ENCODE peak calls at places on chromosome 22, in eight cellular contexts. Q is T-helper 2 cell, R is anterior cingulate cortex, E is GM20000, B is cardiac fibroblast, D is NCI-H2029, M is substantia nigra, O is neural progenitor cell. L is an unnamed sample.

GRCh38 chr22:48796295-48797015 is 1031.2 kb downstream of the BRD1 start:
- DNase-seq in Q (no peak), R (no peak), E (no peak), B (no peak), D (no peak), M (no peak), O (peak), L (no peak)

GRCh38 chr22:33000342-33001280 is 57.6 kb downstream of the SYN3 start:
- DNase-seq in Q (no peak), R (peak), E (peak), B (peak), D (no peak), M (peak), O (peak), L (peak)

GRCh38 chr22:36164621-36165020 is 4.1 kb upstream of the APOL3 start:
- DNase-seq in Q (no peak), R (no peak), E (no peak), B (no peak), D (no peak), M (no peak), O (no peak), L (no peak)

GRCh38 chr22:46738642-46738960 is 549 bp upstream of the CERK start:
- DNase-seq in Q (no peak), R (no peak), E (no peak), B (no peak), D (no peak), M (no peak), O (peak), L (no peak)

GRCh38 chr22:44067033-44067432 is 42.9 kb downstream of the PARVB start:
- DNase-seq in Q (no peak), R (no peak), E (no peak), B (no peak), D (no peak), M (no peak), O (no peak), L (no peak)

GRCh38 chr22:20957691-20958440 is 9.2 kb upstream of the AIFM3 start:
- DNase-seq in Q (no peak), R (no peak), E (peak), B (no peak), D (no peak), M (no peak), O (peak), L (peak)

GRCh38 chr22:39176067-39176621 is 23.7 kb upstream of the CBX7 start:
- DNase-seq in Q (no peak), R (no peak), E (no peak), B (peak), D (no peak), M (no peak), O (peak), L (no peak)

GRCh38 chr22:17647452-17647851 is 8.9 kb downstream of the BCL2L13 start:
- DNase-seq in Q (no peak), R (no peak), E (no peak), B (no peak), D (no peak), M (no peak), O (no peak), L (no peak)

GRCh38 chr22:37560682-37561208 is 465 bp downstream of the CDC42EP1 start:
- DNase-seq in Q (no peak), R (no peak), E (no peak), B (peak), D (no peak), M (no peak), O (peak), L (peak)

GRCh38 chr22:17370036-17370765 is 941 bp downstream of the CECR2 start:
- DNase-seq in Q (no peak), R (peak), E (peak), B (no peak), D (no peak), M (peak), O (peak), L (peak)

GRCh38 chr22:37804886-37805857 is 2.6 kb upstream of the GCAT start:
- DNase-seq in Q (peak), R (peak), E (peak), B (peak), D (peak), M (peak), O (peak), L (peak)

GRCh38 chr22:27880778-27881394 is 38.2 kb downstream of the PITPNB start:
- DNase-seq in Q (no peak), R (peak), E (peak), B (peak), D (no peak), M (no peak), O (peak), L (no peak)

GRCh38 chr22:25762147-25762546 is 20.2 kb downstream of the MYO18B start:
- DNase-seq in Q (no peak), R (no peak), E (no peak), B (no peak), D (no peak), M (no peak), O (no peak), L (no peak)

GRCh38 chr22:29217827-29218757 is 12.4 kb downstream of the EMID1 start:
- DNase-seq in Q (no peak), R (no peak), E (no peak), B (no peak), D (no peak), M (no peak), O (no peak), L (no peak)

GRCh38 chr22:46963672-46964545 is 201.5 kb downstream of the TBC1D22A start:
- DNase-seq in Q (no peak), R (no peak), E (no peak), B (no peak), D (peak), M (no peak), O (no peak), L (no peak)

GRCh38 chr22:23565288-23565941 is 14.7 kb downstream of the IGLL1 start:
- DNase-seq in Q (no peak), R (no peak), E (peak), B (peak), D (no peak), M (no peak), O (peak), L (peak)

GRCh38 chr22:33958741-33959140 is 38.5 kb upstream of the LARGE1 start:
- DNase-seq in Q (no peak), R (no peak), E (no peak), B (no peak), D (no peak), M (no peak), O (no peak), L (no peak)

GRCh38 chr22:22408731-22409696 is 99.5 kb downstream of the ZNF280B start:
- DNase-seq in Q (no peak), R (no peak), E (peak), B (peak), D (no peak), M (no peak), O (peak), L (peak)

GRCh38 chr22:35725521-35725920 is 7.8 kb downstream of the APOL5 start:
- DNase-seq in Q (no peak), R (no peak), E (no peak), B (no peak), D (no peak), M (no peak), O (no peak), L (no peak)

GRCh38 chr22:47367993-47368945 is 605.8 kb downstream of the TBC1D22A start:
- DNase-seq in Q (no peak), R (no peak), E (no peak), B (no peak), D (no peak), M (no peak), O (no peak), L (no peak)

GRCh38 chr22:32204211-32204855 is 540 bp downstream of the RFPL2 start:
- DNase-seq in Q (peak), R (peak), E (no peak), B (no peak), D (peak), M (no peak), O (peak), L (peak)

GRCh38 chr22:42111798-42112197 is 18.8 kb downstream of the CYP2D6 start:
- DNase-seq in Q (no peak), R (no peak), E (no peak), B (no peak), D (no peak), M (no peak), O (no peak), L (no peak)

GRCh38 chr22:27461470-27461869 is 340.1 kb downstream of the MN1 start:
- DNase-seq in Q (no peak), R (no peak), E (no peak), B (peak), D (no peak), M (no peak), O (peak), L (no peak)

GRCh38 chr22:37229805-37230672 is 14.0 kb downstream of the RAC2 start:
- DNase-seq in Q (peak), R (no peak), E (peak), B (peak), D (no peak), M (no peak), O (no peak), L (peak)

GRCh38 chr22:29958170-29958569 is 75.2 kb downstream of the MTMR3 start:
- DNase-seq in Q (no peak), R (no peak), E (no peak), B (no peak), D (no peak), M (no peak), O (no peak), L (no peak)

GRCh38 chr22:47125603-47126002 is 363.2 kb downstream of the TBC1D22A start:
- DNase-seq in Q (no peak), R (no peak), E (no peak), B (peak), D (no peak), M (no peak), O (no peak), L (no peak)

GRCh38 chr22:22720201-22720723 is 75.8 kb downstream of the GGTLC2 start:
- DNase-seq in Q (peak), R (no peak), E (peak), B (peak), D (no peak), M (no peak), O (peak), L (peak)

GRCh38 chr22:25840162-25840561 is 98.2 kb downstream of the MYO18B start:
- DNase-seq in Q (no peak), R (no peak), E (no peak), B (no peak), D (no peak), M (no peak), O (no peak), L (no peak)

L was measured in GM13976.